ENCODE peak calls at places on chromosomes 1 and 21, in seven cellular contexts. V is AG04450; F is neuronal stem cell; K is heart right ventricle; L is vagina; S is CD4-positive, alpha-beta T cell; E is pancreas. T is an unnamed sample.
A peak's percentile ranks its signal among the peaks of the same experiment; 100 is the strongest.

GRCh38 chr21:44517175-44517899 is 22.7 kb downstream of the KRTAP10-1 start:
- DNase-seq in E (peak; percentile 70), F (no peak), V (no peak), S (no peak), K (no peak), L (no peak), T (no peak)

GRCh38 chr21:32641715-32642698 is 29.8 kb upstream of the CFAP298 start:
- DNase-seq in S (no peak), K (no peak), E (no peak), F (no peak), V (no peak), L (no peak), T (no peak)

GRCh38 chr1:10634428-10635384 is 160.0 kb downstream of the PEX14 start:
- DNase-seq in E (no peak), S (no peak), L (no peak), F (no peak), V (no peak), K (no peak), T (no peak)

GRCh38 chr21:41100826-41101550 is 67.0 kb upstream of the BACE2 start:
- DNase-seq in K (no peak), E (no peak), S (no peak), V (no peak), L (no peak), F (no peak), T (no peak)

GRCh38 chr1:178055779-178056471 is 38.0 kb upstream of the RASAL2 start:
- DNase-seq in S (no peak), V (no peak), E (no peak), F (no peak), K (peak; percentile 38), L (no peak), T (no peak)

GRCh38 chr1:41547781-41548560 is 63.5 kb upstream of the EDN2 start:
- DNase-seq in V (no peak), S (no peak), E (no peak), F (no peak), K (no peak), L (no peak), T (no peak)

GRCh38 chr1:219413523-219413922 is 199.4 kb downstream of the ZC3H11B start:
- DNase-seq in K (no peak), S (no peak), L (no peak), V (no peak), F (no peak), E (no peak), T (no peak)

GRCh38 chr1:29121951-29122661 is 1.6 kb downstream of the TMEM200B start:
- DNase-seq in L (no peak), V (no peak), S (no peak), E (no peak), K (peak; percentile 34), F (peak; percentile 46), T (no peak)

GRCh38 chr1:18575620-18576019 is 55.0 kb upstream of the PAX7 start:
- DNase-seq in L (no peak), V (no peak), K (peak; percentile 38), E (no peak), S (no peak), F (peak; percentile 85), T (no peak)

GRCh38 chr1:116261227-116261626 is 111.8 kb upstream of the ATP1A1 start:
- DNase-seq in E (no peak), L (no peak), V (no peak), S (no peak), F (no peak), K (no peak), T (no peak)

GRCh38 chr1:38834221-38834782 is 25.3 kb downstream of the RRAGC start:
- DNase-seq in E (no peak), K (no peak), S (no peak), V (no peak), F (no peak), L (no peak), T (no peak)

GRCh38 chr1:9922342-9922741 is 12.3 kb upstream of the CTNNBIP1 start:
- DNase-seq in L (no peak), V (no peak), E (no peak), F (peak; percentile 55), K (no peak), S (no peak), T (no peak)

GRCh38 chr1:181485276-181486097 is 2.2 kb downstream of the CACNA1E start:
- DNase-seq in L (no peak), F (peak; percentile 51), K (no peak), S (no peak), E (peak; percentile 21), V (no peak), T (no peak)

GRCh38 chr1:2518528-2518927 is 7.9 kb downstream of the PANK4 start:
- DNase-seq in L (no peak), K (no peak), S (no peak), V (no peak), F (no peak), E (no peak), T (no peak)

GRCh38 chr1:41023279-41023990 is 1.9 kb upstream of the SLFNL1 start:
- DNase-seq in F (no peak), K (no peak), S (no peak), V (no peak), L (no peak), E (no peak), T (no peak)

GRCh38 chr1:90386899-90387334 is 330.2 kb downstream of the BARHL2 start:
- DNase-seq in S (no peak), V (no peak), K (no peak), F (no peak), L (no peak), E (no peak), T (no peak)

GRCh38 chr1:163999131-163999530 is 559.9 kb upstream of the PBX1 start:
- DNase-seq in F (no peak), K (no peak), L (no peak), E (no peak), V (no peak), S (no peak), T (no peak)
- H3K9me3 ChIP-seq in F (no peaks in the 10 kb centered on the region), K (peaks cover 11% of the 10 kb centered on the region), L (no peaks in the 10 kb centered on the region), E (no peaks in the 10 kb centered on the region), V (no peaks in the 10 kb centered on the region), S (no peaks in the 10 kb centered on the region), T (no peaks in the 10 kb centered on the region)

DNA sequence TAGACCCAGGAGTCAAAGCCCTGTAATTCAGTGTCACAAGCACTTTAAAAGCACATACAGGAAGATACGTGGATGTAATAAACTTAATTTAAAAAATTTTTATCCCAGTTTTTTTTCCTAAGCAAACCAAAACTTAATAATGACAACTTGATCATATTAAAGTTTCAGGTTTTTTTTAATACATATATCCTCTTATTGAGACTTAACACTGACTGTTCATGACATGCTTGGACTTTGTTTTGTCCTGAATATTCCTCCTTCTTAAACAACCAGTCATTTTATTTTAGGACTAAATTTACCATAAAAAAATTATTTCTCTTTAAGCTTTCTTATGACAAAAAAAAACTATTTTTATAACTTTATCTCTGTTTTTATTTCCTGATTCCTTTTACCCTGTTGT is 64.1 kb downstream of the WDR4 start:
- DNase-seq in F (no peak), S (no peak), E (no peak), L (no peak), V (no peak), K (no peak), T (no peak)
- H3K9me3 ChIP-seq in F (peaks cover 17% of the 10 kb centered on the region), S (no peaks in the 10 kb centered on the region), E (no peaks in the 10 kb centered on the region), L (no peaks in the 10 kb centered on the region), V (no peaks in the 10 kb centered on the region), K (no peaks in the 10 kb centered on the region), T (no peaks in the 10 kb centered on the region)

GRCh38 chr1:161749509-161750407 is at the start of gene DUSP12:
- DNase-seq in L (peak; percentile 92), E (peak; percentile 90), F (peak; percentile 92), K (peak; percentile 96), V (peak; percentile 86), S (peak; percentile 82), T (peak; percentile 71)
- H3K9me3 ChIP-seq in L (no peaks in the 10 kb centered on the region), E (no peaks in the 10 kb centered on the region), F (no peaks in the 10 kb centered on the region), K (no peaks in the 10 kb centered on the region), V (no peaks in the 10 kb centered on the region), S (no peaks in the 10 kb centered on the region), T (no peaks in the 10 kb centered on the region)

DNA sequence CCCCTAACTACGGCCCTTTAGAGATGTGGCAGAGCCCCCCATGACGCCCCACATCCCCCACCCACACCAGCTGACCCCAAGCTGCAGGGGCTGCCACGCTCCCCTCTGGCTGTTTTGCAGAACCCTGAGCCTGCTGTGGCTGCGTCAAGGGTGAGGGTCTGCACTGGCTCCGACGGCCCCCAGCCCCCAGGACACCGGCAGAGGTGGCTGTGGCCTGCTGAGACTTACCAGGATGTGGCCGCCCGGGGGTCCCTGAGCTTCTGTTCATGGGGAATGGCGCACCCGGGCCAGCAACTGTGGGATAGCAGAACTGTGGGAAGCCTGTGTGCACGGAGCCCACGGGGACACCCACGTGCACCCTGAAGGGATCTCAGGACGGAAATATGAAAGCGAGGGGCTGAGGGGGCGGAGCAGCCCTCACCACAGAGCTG is 12.8 kb upstream of the RNF223 start:
- DNase-seq in K (no peak), E (no peak), F (no peak), S (no peak), V (no peak), L (no peak), T (no peak)
- H3K9me3 ChIP-seq in K (no peaks in the 10 kb centered on the region), E (no peaks in the 10 kb centered on the region), F (no peaks in the 10 kb centered on the region), S (no peaks in the 10 kb centered on the region), V (peaks cover 6% of the 10 kb centered on the region), L (no peaks in the 10 kb centered on the region), T (no peaks in the 10 kb centered on the region)

DNA sequence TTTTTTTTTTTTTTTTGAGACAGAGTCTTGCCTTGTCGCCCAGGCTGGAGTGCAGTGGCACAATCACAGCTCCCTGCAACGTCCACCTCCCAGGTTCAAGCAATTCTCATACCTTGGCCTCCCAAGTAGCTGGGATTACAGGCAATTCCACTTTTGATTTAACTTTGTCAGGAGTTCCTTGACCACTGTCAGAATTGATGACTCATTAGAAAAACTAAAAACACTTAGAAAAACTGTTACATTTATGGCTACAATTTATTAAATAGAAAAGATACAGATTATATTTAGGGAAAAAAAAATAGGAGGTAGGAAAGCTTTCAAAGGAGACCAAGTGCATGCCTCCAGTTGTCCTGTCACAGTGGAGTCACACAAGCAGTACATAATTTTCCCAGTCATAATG is 20.0 kb downstream of the ZNF678 start:
- DNase-seq in S (no peak), V (no peak), E (no peak), L (no peak), K (no peak), F (no peak), T (no peak)
- H3K9me3 ChIP-seq in S (peaks cover 22% of the 10 kb centered on the region), V (peaks cover 6% of the 10 kb centered on the region), E (no peaks in the 10 kb centered on the region), L (no peaks in the 10 kb centered on the region), K (no peaks in the 10 kb centered on the region), F (peaks cover 74% of the 10 kb centered on the region), T (no peaks in the 10 kb centered on the region)

GRCh38 chr1:246988316-246988715 is 19.5 kb downstream of the ZNF695 start:
- DNase-seq in L (no peak), F (no peak), K (no peak), V (no peak), S (no peak), E (no peak), T (no peak)
- H3K9me3 ChIP-seq in L (peaks cover 29% of the 10 kb centered on the region), F (peaks cover 98% of the 10 kb centered on the region), K (peaks cover 82% of the 10 kb centered on the region), V (peaks cover 35% of the 10 kb centered on the region), S (peaks cover 84% of the 10 kb centered on the region), E (no peaks in the 10 kb centered on the region), T (peaks cover 8% of the 10 kb centered on the region)

GRCh38 chr1:104905322-104905721 is 1155.6 kb downstream of the AMY1C start:
- DNase-seq in K (no peak), E (no peak), L (no peak), F (no peak), S (no peak), V (no peak), T (no peak)

DNA sequence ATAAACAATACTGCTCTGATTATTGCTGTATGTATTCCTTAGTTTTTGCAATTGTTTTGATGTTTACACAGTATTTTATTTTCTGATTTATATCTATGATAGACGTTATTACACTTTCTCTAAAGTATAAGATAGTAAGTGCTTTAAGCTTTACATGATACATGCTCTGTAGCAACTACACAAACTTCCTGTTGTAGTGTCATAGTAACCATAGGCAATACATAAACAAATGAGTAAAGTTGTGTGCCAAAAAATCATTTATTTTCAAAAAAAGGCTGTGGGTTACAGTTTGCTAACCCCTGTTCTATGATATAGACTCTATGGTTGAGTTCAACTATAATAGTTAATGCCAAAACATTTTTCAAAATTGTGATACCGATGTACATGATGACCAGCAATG is 1156.4 kb downstream of the AMY1C start:
- DNase-seq in S (no peak), E (no peak), K (no peak), V (no peak), L (no peak), F (no peak), T (no peak)
- H3K9me3 ChIP-seq in S (peaks cover 2% of the 10 kb centered on the region), E (no peaks in the 10 kb centered on the region), K (no peaks in the 10 kb centered on the region), V (peaks cover 5% of the 10 kb centered on the region), L (no peaks in the 10 kb centered on the region), F (no peaks in the 10 kb centered on the region), T (no peaks in the 10 kb centered on the region)

T was measured in T-helper 17 cell.